ENCODE peak calls at places on chromosomes 2 and 18, in six cellular contexts. Q, L, K, J, T and N are unnamed samples.

GRCh38 chr2:99975386-99975785 is 167.0 kb downstream of the AFF3 start:
- DNase-seq in J (peak; percentile 84), L (peak; percentile 92), K (no peak), T (peak; percentile 80), Q (peak; percentile 61), N (peak; percentile 69)

GRCh38 chr2:166984797-166985196 is 96.5 kb downstream of the XIRP2 start:
- DNase-seq in L (peak; percentile 89), J (peak; percentile 25), Q (no peak), T (peak; percentile 20), K (no peak), N (no peak)

GRCh38 chr18:35582899-35583558 is 1.5 kb downstream of the GALNT1 start:
- DNase-seq in L (peak; percentile 49), K (peak; percentile 9), T (peak; percentile 58), Q (peak; percentile 64), J (peak; percentile 63), N (peak; percentile 5)

GRCh38 chr2:148674063-148675020 is 29.8 kb downstream of the EPC2 start:
- DNase-seq in L (peak; percentile 58), J (peak; percentile 37), K (peak; percentile 11), Q (peak; percentile 29), T (no peak), N (peak; percentile 30)

GRCh38 chr18:22691988-22692710 is 241.0 kb upstream of the RBBP8 start:
- DNase-seq in J (peak; percentile 98), K (no peak), L (no peak), Q (no peak), T (peak; percentile 97), N (peak; percentile 12)

GRCh38 chr18:39655341-39655740 is 2089.7 kb upstream of the CELF4 start:
- DNase-seq in K (no peak), L (no peak), Q (no peak), J (no peak), T (no peak), N (no peak)

GRCh38 chr2:82275599-82275998 is 1971.0 kb upstream of the LRRTM1 start:
- DNase-seq in J (no peak), K (no peak), T (no peak), Q (no peak), L (peak; percentile 34), N (no peak)

GRCh38 chr2:4715065-4715464 is 977.1 kb upstream of the SOX11 start:
- DNase-seq in Q (peak; percentile 52), L (no peak), J (no peak), T (no peak), K (no peak), N (no peak)

GRCh38 chr2:182866461-182867369 is at the start of gene FRZB:
- DNase-seq in L (peak; percentile 16), Q (peak; percentile 69), K (peak; percentile 28), T (peak; percentile 78), J (peak; percentile 84), N (peak; percentile 10)

GRCh38 chr2:235030936-235031335 is 79.1 kb downstream of the SH3BP4 start:
- DNase-seq in J (no peak), T (no peak), Q (no peak), L (no peak), K (no peak), N (no peak)

GRCh38 chr2:235034270-235035135 is 82.7 kb downstream of the SH3BP4 start:
- DNase-seq in L (no peak), K (no peak), Q (no peak), T (no peak), J (no peak), N (no peak)

GRCh38 chr2:235031686-235032373 is 80.0 kb downstream of the SH3BP4 start:
- DNase-seq in T (no peak), K (no peak), Q (no peak), J (no peak), L (no peak), N (no peak)

GRCh38 chr2:235032949-235033348 is 81.1 kb downstream of the SH3BP4 start:
- DNase-seq in L (no peak), K (no peak), Q (no peak), T (no peak), J (no peak), N (no peak)

GRCh38 chr2:235032466-235032865 is 80.6 kb downstream of the SH3BP4 start:
- DNase-seq in Q (no peak), J (no peak), T (no peak), L (no peak), K (no peak), N (no peak)
- H4K20me1 ChIP-seq in Q (no peaks in the 10 kb centered on the region), J (peaks cover 3% of the 10 kb centered on the region), T (peaks cover 98% of the 10 kb centered on the region), L (no peaks in the 10 kb centered on the region), K (peaks cover 10% of the 10 kb centered on the region), N (no peaks in the 10 kb centered on the region)

DNA sequence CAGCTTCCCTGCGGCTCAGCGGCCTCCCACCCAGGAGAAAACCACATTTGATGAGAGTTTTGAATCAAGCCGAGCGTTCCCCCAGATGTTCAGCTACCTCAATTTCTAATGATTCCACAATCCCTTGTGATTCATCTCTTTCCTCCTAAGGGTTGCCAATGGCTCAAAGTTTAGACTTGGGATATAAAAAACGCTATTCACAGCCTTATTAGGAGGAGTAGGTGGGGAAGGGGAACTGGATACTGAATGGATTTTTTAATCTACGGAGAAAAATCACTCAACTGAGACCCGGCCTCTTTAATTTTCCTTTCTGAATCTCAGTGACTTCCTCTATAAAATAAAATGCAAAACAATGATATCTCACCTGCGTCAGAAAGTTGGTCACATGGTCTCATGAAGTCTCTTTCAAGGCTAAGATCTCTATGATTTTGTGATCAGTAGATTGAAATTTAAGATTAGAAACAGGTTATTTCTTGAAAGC is 192.6 kb upstream of the TCF4 start:
- DNase-seq in J (peak; percentile 64), K (no peak), T (peak; percentile 52), L (no peak), Q (peak; percentile 50), N (no peak)
- TF ChIP-seq EZH2 in J (no peak), K (no peak), T (no peak), L (no peak), Q (no peak), N (no peak)

GRCh38 chr2:127097841-127098651 is 8.9 kb downstream of the BIN1 start:
- DNase-seq in K (no peak), L (no peak), Q (no peak), T (no peak), J (peak; percentile 32), N (no peak)

GRCh38 chr2:127096718-127097470 is 10.1 kb downstream of the BIN1 start:
- DNase-seq in L (no peak), J (no peak), Q (no peak), K (no peak), T (no peak), N (no peak)

GRCh38 chr2:127098711-127099110 is 8.2 kb downstream of the BIN1 start:
- DNase-seq in K (no peak), L (no peak), J (no peak), T (no peak), Q (no peak), N (no peak)

GRCh38 chr2:127096280-127096679 is 10.7 kb downstream of the BIN1 start:
- DNase-seq in J (no peak), K (no peak), L (no peak), T (no peak), Q (no peak), N (no peak)

DNA sequence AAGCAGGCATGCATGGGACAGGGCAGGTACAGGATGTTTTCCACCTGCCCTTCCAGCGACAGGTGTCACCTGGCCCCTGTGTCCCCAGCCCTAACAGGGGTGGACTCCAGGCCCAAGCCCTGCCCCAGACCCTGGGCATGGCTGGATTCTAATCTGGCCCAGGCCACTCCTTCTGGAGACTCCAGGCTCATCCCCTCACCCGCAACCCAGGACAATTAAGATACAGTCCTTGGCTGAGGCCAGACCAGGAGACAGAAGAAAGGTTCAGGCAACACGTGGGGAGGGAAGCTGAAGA is 9.5 kb downstream of the BIN1 start:
- DNase-seq in Q (no peak), K (no peak), L (no peak), J (no peak), T (no peak), N (no peak)
- H4K20me1 ChIP-seq in Q (no peaks in the 10 kb centered on the region), K (peaks cover 6% of the 10 kb centered on the region), L (no peaks in the 10 kb centered on the region), J (no peaks in the 10 kb centered on the region), T (peaks cover 92% of the 10 kb centered on the region), N (no peaks in the 10 kb centered on the region)

GRCh38 chr2:225584821-225585220 is 185.3 kb downstream of the NYAP2 start:
- DNase-seq in Q (no peak), T (no peak), J (no peak), K (no peak), L (no peak), N (no peak)
- TF ChIP-seq EZH2 in Q (no peak), T (no peak), J (no peak), K (no peak), L (no peak), N (no peak)